ENCODE peak calls at places on chromosome 4, in four cellular contexts. S is GM19239, N is NCI-H460, C is HT1080. J is an unnamed sample.

GRCh38 chr4:129095811-129096454 is at the start of gene C4orf33:
- DNase-seq in S (peak; percentile 48), N (peak; percentile 53), C (peak; percentile 57), J (peak; percentile 48)

GRCh38 chr4:184684491-184685189 is 35.1 kb downstream of the PRIMPOL start:
- DNase-seq in S (no peak), N (no peak), C (no peak), J (no peak)

GRCh38 chr4:56757270-56757746 is 64.2 kb downstream of the SPINK2 start:
- DNase-seq in S (peak; percentile 8), N (peak; percentile 9), C (peak; percentile 88), J (no peak)

GRCh38 chr4:116358633-116359222 is 726.6 kb downstream of the TRAM1L1 start:
- DNase-seq in S (peak; percentile 12), N (peak; percentile 70), C (peak; percentile 86), J (no peak)

GRCh38 chr4:37977471-37978452 is 17.6 kb downstream of the PTTG2 start:
- DNase-seq in S (peak; percentile 71), N (peak; percentile 35), C (peak; percentile 71), J (peak; percentile 70)

GRCh38 chr4:137610960-137611359 is 78.7 kb upstream of the PCDH18 start:
- DNase-seq in S (no peak), N (peak; percentile 8), C (no peak), J (no peak)

GRCh38 chr4:83075696-83076095 is 38.8 kb downstream of the PLAC8 start:
- DNase-seq in S (no peak), N (no peak), C (peak; percentile 10), J (no peak)

GRCh38 chr4:174396599-174396998 is 112.9 kb downstream of the CEP44 start:
- DNase-seq in S (no peak), N (no peak), C (no peak), J (no peak)

GRCh38 chr4:105588252-105588651 is 35.8 kb downstream of the ARHGEF38 start:
- DNase-seq in S (no peak), N (no peak), C (no peak), J (no peak)

GRCh38 chr4:28799696-28800095 is 1920.5 kb upstream of the PCDH7 start:
- DNase-seq in S (no peak), N (no peak), C (no peak), J (no peak)

GRCh38 chr4:154854362-154854761 is 73.3 kb downstream of the RBM46 start:
- DNase-seq in S (no peak), N (no peak), C (peak; percentile 36), J (no peak)

J was measured in frontal cortex.